ENCODE peak calls at places on chromosomes 13 and 19, in ten cellular contexts. A is mesothelial cell of epicardium; F is CD8-positive, alpha-beta T cell; P is effector memory CD4-positive, alpha-beta T cell; K is breast epithelium; T is astrocyte of the spinal cord; W is HCT116; L is AG04449; U is activated T-cell treated with anti-CD3 and anti-CD28 coated beads, Interleukin-2, amount 50 U/mL, for 72 hours; E is anterior cingulate cortex. G is an unnamed sample.

GRCh38 chr13:94494021-94494420 is 14.5 kb upstream of the DCT start:
- DNase-seq in P (no peak), L (no peak), E (no peak), F (no peak), T (no peak), U (no peak), K (no peak), W (no peak), A (no peak), G (no peak)

GRCh38 chr19:55325172-55325571 is at the start of gene TMEM150B:
- DNase-seq in P (no peak), L (no peak), U (no peak), E (no peak), A (no peak), F (no peak), K (no peak), T (no peak), W (no peak), G (no peak)

GRCh38 chr19:43776285-43776684 is 4.5 kb downstream of the KCNN4 start:
- DNase-seq in P (no peak), A (no peak), K (no peak), F (no peak), U (peak), L (no peak), W (no peak), T (no peak), E (no peak), G (no peak)

GRCh38 chr19:47479701-47480503 is 4.1 kb downstream of the KPTN start:
- DNase-seq in E (no peak), W (no peak), A (no peak), F (no peak), U (no peak), K (no peak), L (no peak), T (peak), P (no peak), G (no peak)

GRCh38 chr13:82898625-82899024 is 983.6 kb downstream of the SLITRK1 start:
- DNase-seq in L (no peak), W (no peak), T (no peak), U (no peak), A (no peak), F (no peak), E (no peak), P (no peak), K (no peak), G (no peak)

GRCh38 chr13:113971471-113972231 is 2.2 kb downstream of the C13orf46 start:
- DNase-seq in P (no peak), A (no peak), U (no peak), T (no peak), F (no peak), E (no peak), L (no peak), W (no peak), K (no peak), G (no peak)

GRCh38 chr19:33638167-33639033 is 16.6 kb downstream of the CHST8 start:
- DNase-seq in F (no peak), A (no peak), L (no peak), K (no peak), W (no peak), T (no peak), E (no peak), P (no peak), U (no peak), G (no peak)

GRCh38 chr13:93477238-93477637 is 250.6 kb downstream of the GPC6 start:
- DNase-seq in W (no peak), L (no peak), A (no peak), F (no peak), K (no peak), T (no peak), E (no peak), P (no peak), U (no peak), G (no peak)

GRCh38 chr19:58291943-58292342 is 13.2 kb downstream of the ZNF8 start:
- DNase-seq in T (no peak), K (no peak), P (no peak), W (no peak), U (no peak), A (no peak), F (no peak), E (no peak), L (no peak), G (no peak)

GRCh38 chr13:94311893-94312292 is 167.6 kb downstream of the DCT start:
- DNase-seq in U (no peak), T (no peak), F (no peak), K (no peak), P (no peak), A (no peak), L (no peak), E (no peak), W (no peak), G (no peak)

GRCh38 chr13:33262069-33262487 is 23.5 kb downstream of the STARD13 start:
- DNase-seq in P (no peak), T (no peak), U (no peak), W (peak), E (peak), A (no peak), K (no peak), L (no peak), F (no peak), G (no peak)

GRCh38 chr19:48247212-48247611 is 8.5 kb downstream of the CARD8 start:
- DNase-seq in W (no peak), F (no peak), L (no peak), P (no peak), T (no peak), E (no peak), K (no peak), A (no peak), U (no peak), G (no peak)

GRCh38 chr13:32811297-32811800 is 204.9 kb upstream of the KL start:
- DNase-seq in A (no peak), E (no peak), F (no peak), L (no peak), U (peak), P (no peak), K (no peak), W (no peak), T (peak), G (no peak)

GRCh38 chr13:52010890-52011689 is at the start of gene ATP7B:
- DNase-seq in E (no peak), F (peak), L (no peak), K (no peak), W (no peak), P (no peak), A (peak), U (peak), T (peak), G (peak)

GRCh38 chr13:34257980-34258379 is 440.0 kb downstream of the RFC3 start:
- DNase-seq in U (no peak), K (no peak), F (no peak), W (no peak), E (no peak), L (no peak), A (no peak), T (no peak), P (no peak), G (no peak)